ENCODE peak calls at places on chromosomes 6 and 20, in nine cellular contexts. D, W, I, B, J, R, Q, F and M are unnamed samples.

GRCh38 chr6:129498556-129498940 is 211.4 kb downstream of the ARHGAP18 start:
- DNase-seq in D (no peak), W (no peak), I (peak), B (no peak), J (no peak), R (no peak), Q (no peak), F (no peak), M (no peak)

GRCh38 chr6:158509465-158509864 is 50.4 kb upstream of the TMEM181 start:
- DNase-seq in D (no peak), W (no peak), I (no peak), B (no peak), J (no peak), R (no peak), Q (no peak), F (no peak), M (no peak)

GRCh38 chr6:122800906-122801305 is 11.8 kb downstream of the SMPDL3A start:
- DNase-seq in D (no peak), W (no peak), I (no peak), B (no peak), J (no peak), R (no peak), Q (no peak), F (no peak), M (no peak)

GRCh38 chr6:14964901-14965300 is 281.0 kb upstream of the JARID2 start:
- DNase-seq in D (no peak), W (no peak), I (no peak), B (no peak), J (no peak), R (no peak), Q (no peak), F (no peak), M (no peak)

GRCh38 chr6:156865019-156865629 is 87.9 kb downstream of the ARID1B start:
- DNase-seq in D (no peak), W (no peak), I (no peak), B (no peak), J (no peak), R (no peak), Q (no peak), F (no peak), M (no peak)

GRCh38 chr20:44410583-44411019 is 55.1 kb downstream of the HNF4A start:
- DNase-seq in D (no peak), W (no peak), I (no peak), B (no peak), J (no peak), R (no peak), Q (no peak), F (no peak), M (no peak)

GRCh38 chr6:20717743-20718142 is 183.5 kb downstream of the CDKAL1 start:
- DNase-seq in D (no peak), W (no peak), I (no peak), B (no peak), J (no peak), R (no peak), Q (no peak), F (no peak), M (no peak)

GRCh38 chr6:141484726-141485125 is 648.0 kb upstream of the GJE1 start:
- DNase-seq in D (peak), W (peak), I (no peak), B (no peak), J (no peak), R (no peak), Q (no peak), F (no peak), M (no peak)

GRCh38 chr20:23298926-23299672 is 51.5 kb upstream of the NXT1 start:
- DNase-seq in D (no peak), W (no peak), I (no peak), B (no peak), J (no peak), R (no peak), Q (no peak), F (no peak), M (no peak)

GRCh38 chr6:159169557-159170332 is 545 bp downstream of the FNDC1 start:
- DNase-seq in D (peak), W (peak), I (no peak), B (no peak), J (no peak), R (no peak), Q (peak), F (peak), M (peak)

GRCh38 chr20:56417911-56418310 is 5.9 kb downstream of the CASS4 start:
- DNase-seq in D (no peak), W (no peak), I (no peak), B (peak), J (no peak), R (no peak), Q (no peak), F (no peak), M (no peak)

GRCh38 chr6:25154034-25154596 is 125.1 kb upstream of the CARMIL1 start:
- DNase-seq in D (no peak), W (no peak), I (no peak), B (no peak), J (no peak), R (no peak), Q (no peak), F (no peak), M (no peak)

GRCh38 chr6:1025821-1026220 is 286.1 kb upstream of the FOXQ1 start:
- DNase-seq in D (no peak), W (no peak), I (no peak), B (no peak), J (peak), R (no peak), Q (no peak), F (no peak), M (no peak)